ENCODE peak calls at places on chromosomes 12 and 14, in five cellular contexts. W, H, R, Z and Y are unnamed samples.

GRCh38 chr14:100879194-100879593 is 24.3 kb downstream of the RTL1 start:
- DNase-seq in W (no peak), H (no peak), R (no peak), Z (no peak), Y (no peak)

GRCh38 chr14:84458881-84459280 is 1071.1 kb upstream of the FLRT2 start:
- DNase-seq in W (no peak), H (no peak), R (no peak), Z (no peak), Y (peak; percentile 8)

GRCh38 chr12:6965026-6965661 is 5.3 kb downstream of the PHB2 start:
- DNase-seq in W (peak; percentile 88), H (peak; percentile 63), R (peak; percentile 59), Z (peak; percentile 87), Y (peak; percentile 80)

GRCh38 chr12:64976131-64976530 is 145.0 kb downstream of the WIF1 start:
- DNase-seq in W (no peak), H (no peak), R (peak; percentile 40), Z (no peak), Y (no peak)

GRCh38 chr12:124428792-124429281 is 133.9 kb downstream of the RFLNA start:
- DNase-seq in W (no peak), H (no peak), R (no peak), Z (no peak), Y (no peak)

GRCh38 chr12:18970603-18971002 is 158.9 kb upstream of the PLEKHA5 start:
- DNase-seq in W (no peak), H (no peak), R (no peak), Z (no peak), Y (no peak)

GRCh38 chr12:64819816-64820402 is 4.5 kb upstream of the TBC1D30 start:
- DNase-seq in W (no peak), H (peak; percentile 9), R (no peak), Z (no peak), Y (no peak)

GRCh38 chr12:79435742-79436141 is 255.0 kb downstream of the PAWR start:
- DNase-seq in W (no peak), H (no peak), R (no peak), Z (no peak), Y (no peak)

GRCh38 chr14:93302688-93303581 is 29.9 kb downstream of the BTBD7 start:
- DNase-seq in W (no peak), H (no peak), R (no peak), Z (no peak), Y (no peak)

GRCh38 chr14:75370416-75371205 is 57.2 kb upstream of the JDP2 start:
- DNase-seq in W (no peak), H (peak; percentile 77), R (no peak), Z (no peak), Y (no peak)

GRCh38 chr14:57008534-57008933 is 198.3 kb upstream of the OTX2 start:
- DNase-seq in W (no peak), H (no peak), R (no peak), Z (no peak), Y (no peak)

GRCh38 chr14:87233806-87234384 is 759.1 kb downstream of the GALC start:
- DNase-seq in W (no peak), H (no peak), R (no peak), Z (no peak), Y (no peak)

GRCh38 chr12:92971869-92972524 is 42.9 kb upstream of the EEA1 start:
- DNase-seq in W (no peak), H (no peak), R (peak; percentile 78), Z (no peak), Y (no peak)

GRCh38 chr12:53791735-53792326 is 40.1 kb upstream of the CISTR start:
- DNase-seq in W (peak; percentile 40), H (no peak), R (no peak), Z (peak; percentile 36), Y (no peak)

GRCh38 chr12:116609715-116610114 is 50.5 kb downstream of the MAP1LC3B2 start:
- DNase-seq in W (peak; percentile 34), H (peak; percentile 22), R (no peak), Z (peak; percentile 12), Y (no peak)

GRCh38 chr12:93380480-93381121 is 2.9 kb downstream of the NUDT4 start:
- DNase-seq in W (no peak), H (peak; percentile 36), R (peak; percentile 41), Z (no peak), Y (no peak)

GRCh38 chr12:93667672-93668071 is 9.5 kb upstream of the CRADD start:
- DNase-seq in W (no peak), H (no peak), R (no peak), Z (no peak), Y (no peak)

GRCh38 chr12:12024958-12025682 is 45.6 kb upstream of the BCL2L14 start:
- DNase-seq in W (no peak), H (no peak), R (no peak), Z (no peak), Y (no peak)

GRCh38 chr12:75553398-75553797 is 42.0 kb upstream of the KRR1 start:
- DNase-seq in W (no peak), H (no peak), R (peak; percentile 67), Z (no peak), Y (no peak)

GRCh38 chr12:100376166-100376565 is 19.3 kb downstream of the SLC17A8 start:
- DNase-seq in W (no peak), H (no peak), R (no peak), Z (no peak), Y (no peak)

GRCh38 chr12:76790564-76791552 is 26.9 kb downstream of the ZDHHC17 start:
- DNase-seq in W (no peak), H (peak; percentile 57), R (peak; percentile 26), Z (no peak), Y (no peak)

GRCh38 chr12:51913071-51914033 is 6.0 kb downstream of the ACVRL1 start:
- DNase-seq in W (no peak), H (no peak), R (no peak), Z (no peak), Y (no peak)

GRCh38 chr14:54498095-54498531 is 9.3 kb upstream of the GMFB start:
- DNase-seq in W (no peak), H (no peak), R (no peak), Z (no peak), Y (no peak)

GRCh38 chr14:30608533-30609006 is 13.5 kb upstream of the SCFD1 start:
- DNase-seq in W (no peak), H (no peak), R (peak; percentile 55), Z (no peak), Y (no peak)

GRCh38 chr14:92968291-92969020 is 45.5 kb downstream of the CHGA start:
- DNase-seq in W (no peak), H (no peak), R (no peak), Z (no peak), Y (no peak)

GRCh38 chr12:26845984-26846383 is 13.0 kb upstream of the ITPR2 start:
- DNase-seq in W (no peak), H (peak; percentile 46), R (peak; percentile 37), Z (no peak), Y (no peak)

GRCh38 chr12:52214421-52214802 is 18.6 kb upstream of the KRT7 start:
- DNase-seq in W (no peak), H (no peak), R (no peak), Z (no peak), Y (no peak)

GRCh38 chr12:105175397-105175990 is 60.5 kb downstream of the APPL2 start:
- DNase-seq in W (no peak), H (no peak), R (no peak), Z (no peak), Y (no peak)

GRCh38 chr12:89770391-89770790 is 61.8 kb upstream of the ATP2B1 start:
- DNase-seq in W (no peak), H (no peak), R (peak; percentile 60), Z (no peak), Y (no peak)

GRCh38 chr14:102922490-102923200 is at the start of gene AMN:
- DNase-seq in W (no peak), H (no peak), R (no peak), Z (no peak), Y (no peak)

GRCh38 chr14:65191716-65192115 is 89.4 kb upstream of the MAX start:
- DNase-seq in W (no peak), H (no peak), R (no peak), Z (no peak), Y (no peak)

GRCh38 chr14:26867171-26867757 is 269.4 kb upstream of the NOVA1 start:
- DNase-seq in W (no peak), H (no peak), R (no peak), Z (no peak), Y (no peak)

GRCh38 chr12:57270966-57271470 is 20.0 kb upstream of the STAC3 start:
- DNase-seq in W (no peak), H (no peak), R (no peak), Z (no peak), Y (no peak)

GRCh38 chr12:20444595-20445170 is 76.3 kb downstream of the PDE3A start:
- DNase-seq in W (no peak), H (no peak), R (peak; percentile 36), Z (no peak), Y (no peak)